ENCODE peak calls at places on chromosomes 1 and 21, in four cellular contexts. X is WTC11, P is fibroblast of the aortic adventitia, O is adrenal gland. G is an unnamed sample.

GRCh38 chr1:6245086-6245868 is 1.3 kb downstream of the HES3 start:
- DNase-seq in X (peak; percentile 89), P (peak; percentile 70), O (peak; percentile 78), G (peak; percentile 89)

GRCh38 chr1:202656057-202656456 is 54.2 kb downstream of the SYT2 start:
- DNase-seq in X (peak; percentile 68), P (no peak), O (no peak), G (peak; percentile 75)

GRCh38 chr1:170041423-170042207 is 32.9 kb downstream of the KIFAP3 start:
- DNase-seq in X (no peak), P (no peak), O (no peak), G (no peak)

GRCh38 chr1:213982814-213983588 is 4.8 kb upstream of the PROX1 start:
- DNase-seq in X (peak; percentile 77), P (no peak), O (peak; percentile 47), G (peak; percentile 86)

GRCh38 chr1:207654320-207654719 is 9.4 kb downstream of the CR1L start:
- DNase-seq in X (no peak), P (peak; percentile 15), O (no peak), G (no peak)

GRCh38 chr1:207969528-207969927 is 58.6 kb upstream of the CD34 start:
- DNase-seq in X (no peak), P (no peak), O (no peak), G (no peak)

GRCh38 chr1:198794498-198794897 is 155.7 kb downstream of the PTPRC start:
- DNase-seq in X (no peak), P (peak; percentile 25), O (no peak), G (no peak)

GRCh38 chr1:151310986-151311385 is 16.2 kb downstream of the PI4KB start:
- DNase-seq in X (no peak), P (no peak), O (no peak), G (no peak)

GRCh38 chr1:165143437-165144065 is 213.0 kb downstream of the LMX1A start:
- DNase-seq in X (peak; percentile 75), P (no peak), O (no peak), G (peak; percentile 31)

GRCh38 chr21:26425576-26425975 is 147.5 kb downstream of the CYYR1 start:
- DNase-seq in X (no peak), P (no peak), O (no peak), G (no peak)

GRCh38 chr1:226404063-226404903 is 3.6 kb downstream of the PARP1 start:
- DNase-seq in X (no peak), P (peak; percentile 16), O (no peak), G (no peak)

GRCh38 chr1:24925082-24925779 is 4.8 kb downstream of the RUNX3 start:
- DNase-seq in X (no peak), P (no peak), O (no peak), G (no peak)

GRCh38 chr1:171506525-171507304 is 21.4 kb downstream of the PRRC2C start:
- DNase-seq in X (no peak), P (peak; percentile 35), O (no peak), G (no peak)

GRCh38 chr1:44330935-44331334 is 24.1 kb downstream of the ERI3 start:
- DNase-seq in X (no peak), P (no peak), O (no peak), G (no peak)

DNA sequence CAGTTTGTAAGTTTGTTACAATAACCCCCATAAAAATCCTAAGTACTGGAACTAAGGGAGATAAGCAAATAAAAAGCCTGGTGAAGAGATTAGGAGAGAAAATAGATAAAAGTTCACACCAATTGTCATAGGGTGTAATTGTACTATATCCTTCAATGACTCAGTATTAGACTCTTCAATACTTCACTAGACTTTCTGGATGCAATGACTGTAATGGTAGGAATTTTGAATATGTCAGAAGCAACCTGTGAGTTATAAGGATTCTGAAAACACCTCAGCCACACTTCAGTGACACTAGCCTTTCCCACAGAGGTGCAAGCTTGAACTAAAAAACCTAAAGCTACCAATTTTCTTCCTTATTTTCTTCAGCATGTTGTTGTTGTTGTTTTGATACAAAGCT is 147.9 kb downstream of the PTGER3 start:
- DNase-seq in X (no peak), P (no peak), O (no peak), G (no peak)
- TF ChIP-seq CTCF in X (no peak), P (no peak), O (no peak), G (no peak)

GRCh38 chr1:239802275-239802674 is 289.4 kb upstream of the FMN2 start:
- DNase-seq in X (no peak), P (no peak), O (no peak), G (no peak)
- TF ChIP-seq CTCF in X (no peak), P (no peak), O (no peak), G (no peak)

GRCh38 chr1:248753715-248754280 is 1.8 kb downstream of the LYPD8 start:
- DNase-seq in X (no peak), P (no peak), O (no peak), G (no peak)

GRCh38 chr1:248752119-248752931 is 3.2 kb downstream of the LYPD8 start:
- DNase-seq in X (no peak), P (no peak), O (no peak), G (no peak)

GRCh38 chr1:248752981-248753525 is 2.5 kb downstream of the LYPD8 start:
- DNase-seq in X (no peak), P (no peak), O (no peak), G (no peak)

GRCh38 chr1:248751635-248752034 is 3.9 kb downstream of the LYPD8 start:
- DNase-seq in X (no peak), P (no peak), O (no peak), G (no peak)

DNA sequence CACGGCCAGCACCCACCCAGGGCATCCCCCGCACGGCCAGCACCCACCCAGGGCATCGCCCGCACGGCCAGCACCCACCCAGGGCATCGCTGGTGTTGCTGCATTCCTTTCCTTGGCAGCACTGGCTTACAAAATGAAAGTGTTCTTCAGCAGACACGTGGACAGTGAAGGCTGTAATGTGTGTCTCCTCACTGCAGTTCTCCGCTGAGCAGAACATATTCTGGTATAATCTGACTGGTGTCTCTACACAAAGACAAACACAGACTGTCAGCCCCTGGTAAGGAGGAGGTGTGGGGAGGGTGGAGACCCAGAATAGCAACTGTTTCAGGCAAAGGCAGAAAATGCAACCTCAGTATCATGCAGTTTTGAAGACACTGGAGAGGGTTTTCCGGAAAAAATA is 7.3 kb downstream of the LYPD8 start:
- DNase-seq in X (no peak), P (no peak), O (no peak), G (no peak)
- TF ChIP-seq CTCF in X (no peak), P (no peak), O (no peak), G (no peak)

GRCh38 chr21:38796426-38796825 is 9.3 kb upstream of the ETS2 start:
- DNase-seq in X (no peak), P (no peak), O (no peak), G (no peak)

GRCh38 chr21:38798081-38798480 is 7.6 kb upstream of the ETS2 start:
- DNase-seq in X (no peak), P (no peak), O (no peak), G (no peak)

GRCh38 chr21:38795475-38795874 is 10.3 kb upstream of the ETS2 start:
- DNase-seq in X (no peak), P (no peak), O (no peak), G (no peak)

GRCh38 chr21:38798481-38798882 is 7.2 kb upstream of the ETS2 start:
- DNase-seq in X (peak; percentile 17), P (no peak), O (no peak), G (no peak)

GRCh38 chr21:38797470-38797869 is 8.3 kb upstream of the ETS2 start:
- DNase-seq in X (no peak), P (no peak), O (no peak), G (no peak)
- TF ChIP-seq CTCF in X (no peak), P (no peak), O (no peak), G (no peak)

G was measured in glutamatergic neuron.